ENCODE peak calls at places on chromosome 9, in four cellular contexts. One of them, this sample, is unnamed.

GRCh38 chr9:81636280-81636653 is 53.1 kb downstream of the TLE1 start:
- DNase-seq in GM12878: no peak
- DNase-seq in K562: no peak
- DNase-seq in endothelial cell of umbilical vein: no peak
- DNase-seq in this sample: no peak

GRCh38 chr9:16064701-16065230 is 511.9 kb downstream of the CCDC171 start:
- DNase-seq in GM12878: no peak
- DNase-seq in K562: no peak
- DNase-seq in endothelial cell of umbilical vein: no peak
- DNase-seq in this sample: no peak

GRCh38 chr9:14433293-14433818 is 119.4 kb upstream of the NFIB start:
- DNase-seq in GM12878: no peak
- DNase-seq in K562: peak; percentile 51
- DNase-seq in endothelial cell of umbilical vein: peak; percentile 96
- DNase-seq in this sample: no peak

GRCh38 chr9:113436753-113437515 is 26.4 kb downstream of the C9orf43 start:
- DNase-seq in GM12878: no peak
- DNase-seq in K562: no peak
- DNase-seq in endothelial cell of umbilical vein: no peak
- DNase-seq in this sample: peak; percentile 17

GRCh38 chr9:37996050-37996811 is 72.8 kb downstream of the SHB start:
- DNase-seq in GM12878: no peak
- DNase-seq in K562: peak; percentile 60
- DNase-seq in endothelial cell of umbilical vein: no peak
- DNase-seq in this sample: no peak

GRCh38 chr9:118829334-118829733 is 539.9 kb downstream of the BRINP1 start:
- DNase-seq in GM12878: no peak
- DNase-seq in K562: no peak
- DNase-seq in endothelial cell of umbilical vein: no peak
- DNase-seq in this sample: no peak

GRCh38 chr9:126885089-126885753 is 24.8 kb downstream of the ZBTB34 start:
- DNase-seq in GM12878: no peak
- DNase-seq in K562: no peak
- DNase-seq in endothelial cell of umbilical vein: peak; percentile 78
- DNase-seq in this sample: peak; percentile 42

GRCh38 chr9:75152416-75152815 is 64.1 kb downstream of the OSTF1 start:
- DNase-seq in GM12878: no peak
- DNase-seq in K562: no peak
- DNase-seq in endothelial cell of umbilical vein: no peak
- DNase-seq in this sample: peak; percentile 57

GRCh38 chr9:35791321-35791921 is at the start of gene NPR2:
- DNase-seq in GM12878: no peak
- DNase-seq in K562: no peak
- DNase-seq in endothelial cell of umbilical vein: peak; percentile 15
- DNase-seq in this sample: peak; percentile 9

GRCh38 chr9:72665421-72665820 is 144.0 kb downstream of the TMC1 start:
- DNase-seq in GM12878: no peak
- DNase-seq in K562: no peak
- DNase-seq in endothelial cell of umbilical vein: no peak
- DNase-seq in this sample: peak; percentile 23

DNA sequence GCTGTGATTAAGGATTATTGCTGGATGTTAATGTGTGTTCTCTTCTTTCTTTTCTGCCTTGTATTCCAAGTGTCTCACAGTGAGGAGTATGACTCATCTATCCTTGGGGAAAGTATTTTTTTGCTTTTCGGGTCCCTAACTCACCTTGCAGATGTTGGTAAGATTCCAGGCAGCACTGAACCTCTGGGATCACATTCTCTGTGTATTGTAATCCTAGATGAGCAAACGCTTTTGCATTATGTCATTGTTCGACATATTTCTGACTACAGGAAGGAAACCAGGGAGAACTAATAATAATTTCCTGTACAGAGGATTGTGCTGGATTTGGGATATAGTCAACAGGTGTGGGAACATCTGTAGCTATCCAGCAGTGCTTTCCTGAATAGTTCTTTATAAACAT is 246.1 kb upstream of the TUT7 start:
- DNase-seq in GM12878: no peak
- DNase-seq in K562: no peak
- DNase-seq in endothelial cell of umbilical vein: no peak
- DNase-seq in this sample: peak; percentile 58
- TF ChIP-seq FOS in GM12878: no peak
- TF ChIP-seq FOS in K562: no peak
- TF ChIP-seq FOS in endothelial cell of umbilical vein: no peak
- TF ChIP-seq FOS in this sample: peak; percentile 46

DNA sequence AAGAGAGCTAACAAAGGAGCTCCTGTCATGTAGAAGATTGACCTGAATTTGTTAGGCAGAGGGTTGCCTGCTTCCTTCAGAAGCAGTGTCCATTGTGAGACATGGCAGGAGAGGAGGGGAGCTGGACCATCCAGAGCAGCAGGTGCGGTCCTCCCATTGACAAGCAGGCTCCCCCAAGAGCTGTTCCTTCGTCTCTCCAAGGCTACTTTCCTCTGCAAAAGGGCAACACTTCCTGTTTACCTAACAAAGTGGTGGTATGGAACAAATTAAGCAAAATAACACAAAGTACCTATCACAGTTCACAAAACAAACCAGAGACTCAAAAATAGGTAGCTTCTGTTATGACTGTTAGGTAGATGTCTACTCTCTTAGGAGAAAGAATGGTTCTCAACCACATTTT is 238.0 kb downstream of the DENND1A start:
- DNase-seq in GM12878: no peak
- DNase-seq in K562: no peak
- DNase-seq in endothelial cell of umbilical vein: no peak
- DNase-seq in this sample: no peak
- TF ChIP-seq FOS in GM12878: no peak
- TF ChIP-seq FOS in K562: no peak
- TF ChIP-seq FOS in endothelial cell of umbilical vein: no peak
- TF ChIP-seq FOS in this sample: no peak

DNA sequence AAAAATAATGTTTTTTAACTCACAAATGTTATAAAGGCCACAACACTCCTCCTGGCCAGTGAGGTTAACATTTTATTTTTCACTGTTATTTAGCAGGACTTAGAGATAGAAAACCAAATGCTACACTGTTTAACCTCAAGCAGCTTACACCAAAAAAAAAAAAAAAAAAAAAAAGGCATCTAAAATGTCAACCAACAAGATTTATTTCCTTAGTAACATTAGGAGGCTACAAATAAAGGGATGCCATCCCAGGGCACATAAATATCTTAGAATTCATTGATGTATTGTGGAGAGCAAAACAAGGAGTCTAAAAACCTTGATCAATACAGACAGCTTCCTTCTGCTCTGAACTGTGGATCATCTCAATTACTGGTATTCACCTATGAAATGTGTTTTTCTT is 53.7 kb downstream of the ELAVL2 start:
- DNase-seq in GM12878: no peak
- DNase-seq in K562: no peak
- DNase-seq in endothelial cell of umbilical vein: no peak
- DNase-seq in this sample: no peak
- TF ChIP-seq FOS in GM12878: no peak
- TF ChIP-seq FOS in K562: no peak
- TF ChIP-seq FOS in endothelial cell of umbilical vein: no peak
- TF ChIP-seq FOS in this sample: no peak

DNA sequence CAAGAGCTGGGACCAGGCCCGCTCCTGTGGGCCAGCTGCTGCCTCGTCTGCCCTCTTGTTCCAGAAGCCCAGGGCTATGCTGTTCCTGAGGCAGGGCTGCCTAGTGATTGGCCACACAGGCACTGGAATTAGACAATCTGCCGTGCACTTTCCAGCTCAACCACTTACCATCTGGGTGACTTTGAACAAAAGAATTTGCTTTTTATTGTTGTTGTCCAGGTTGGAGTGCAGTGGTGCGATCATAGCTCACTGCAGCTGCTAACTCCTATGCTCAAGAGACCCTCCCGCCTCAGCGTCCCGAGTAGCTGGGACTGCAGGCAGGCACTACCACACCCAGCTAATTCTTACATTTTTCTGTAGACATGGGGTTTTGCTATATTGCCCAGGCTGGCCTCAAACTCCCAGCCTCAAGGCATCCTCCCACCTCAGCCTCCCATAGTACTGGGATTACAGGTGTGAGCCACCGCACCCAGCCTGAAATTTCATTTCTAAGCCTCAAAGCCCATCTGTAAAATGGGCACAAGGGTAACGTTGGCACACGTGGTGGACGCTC is 1.2 kb upstream of the NEK6 start:
- DNase-seq in GM12878: no peak
- DNase-seq in K562: no peak
- DNase-seq in endothelial cell of umbilical vein: peak; percentile 36
- DNase-seq in this sample: peak; percentile 86
- TF ChIP-seq FOS in GM12878: no peak
- TF ChIP-seq FOS in K562: no peak
- TF ChIP-seq FOS in endothelial cell of umbilical vein: no peak
- TF ChIP-seq FOS in this sample: no peak

DNA sequence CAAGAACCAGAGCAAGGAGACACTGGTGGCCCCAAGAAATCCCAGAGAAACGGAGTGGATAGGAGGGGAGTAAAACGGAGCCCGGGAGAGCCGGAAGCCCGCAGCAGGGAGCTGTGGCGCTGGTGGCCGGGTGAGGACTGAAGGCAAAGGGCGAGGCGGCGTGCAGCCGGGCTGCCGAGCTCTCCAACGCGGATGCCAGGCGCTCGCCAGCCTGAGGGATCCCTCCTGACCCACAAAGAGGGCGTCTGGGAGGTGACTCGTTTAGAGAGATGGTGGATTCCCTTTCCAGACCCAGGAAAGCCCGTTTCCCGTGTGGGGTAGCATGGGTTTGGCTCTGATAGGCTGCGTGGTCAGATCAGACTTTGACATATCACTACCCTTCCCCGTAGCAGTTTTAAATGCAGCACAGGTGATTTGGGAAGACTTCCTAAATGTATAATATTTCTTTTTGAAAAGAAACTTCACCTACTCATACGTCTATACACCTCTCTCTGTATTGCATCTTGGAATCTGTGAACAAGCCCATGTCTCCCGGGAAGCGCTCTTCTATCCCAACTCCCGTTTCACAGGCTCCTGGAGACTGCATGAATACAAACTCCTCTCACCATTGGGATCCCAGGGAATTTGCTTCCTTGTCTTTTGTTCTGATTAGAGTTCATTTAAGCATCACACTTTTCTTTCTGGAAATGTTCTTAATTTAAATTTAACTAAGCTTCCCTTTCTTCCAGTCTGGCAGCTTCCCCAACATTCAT is 158.1 kb downstream of the C9orf152 start:
- DNase-seq in GM12878: no peak
- DNase-seq in K562: no peak
- DNase-seq in endothelial cell of umbilical vein: no peak
- DNase-seq in this sample: no peak
- TF ChIP-seq FOS in GM12878: no peak
- TF ChIP-seq FOS in K562: no peak
- TF ChIP-seq FOS in endothelial cell of umbilical vein: no peak
- TF ChIP-seq FOS in this sample: no peak

DNA sequence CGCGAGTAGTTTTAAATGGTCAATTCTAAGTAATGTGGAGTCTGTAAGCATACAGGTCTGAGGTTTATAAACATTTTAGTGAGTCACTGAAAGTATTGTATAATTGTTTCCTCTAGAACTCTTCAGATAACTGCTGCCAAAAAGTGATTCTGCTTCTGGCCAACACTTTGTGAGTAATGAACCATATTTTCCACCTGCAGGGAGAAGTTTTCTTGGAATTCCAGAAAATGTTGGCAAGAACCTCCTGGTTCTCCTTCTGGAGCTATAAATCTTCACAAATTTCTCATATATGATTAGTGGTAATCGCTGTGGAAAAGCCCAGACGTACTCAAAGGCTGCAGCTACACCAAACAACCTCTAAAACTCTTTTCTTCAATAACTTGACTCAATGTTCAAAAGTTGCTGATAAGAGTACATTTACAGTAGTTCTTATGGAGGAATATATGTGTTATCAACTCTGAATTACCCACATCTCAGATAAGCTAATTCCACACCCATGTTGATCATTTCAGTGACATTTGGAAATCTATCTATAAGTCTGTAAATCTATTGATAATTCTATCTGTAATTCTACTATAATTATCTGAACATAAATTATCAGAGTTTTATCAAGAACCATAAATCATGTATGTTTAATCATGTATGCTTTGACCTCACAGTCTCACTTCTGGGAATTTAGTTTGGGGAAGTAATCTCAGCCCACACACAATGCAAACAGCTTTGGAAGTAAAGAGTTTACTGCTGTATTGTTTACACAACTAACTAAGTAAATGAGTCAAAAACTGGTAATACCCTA is 74.1 kb downstream of the FNBP1 start:
- DNase-seq in GM12878: no peak
- DNase-seq in K562: peak; percentile 11
- DNase-seq in endothelial cell of umbilical vein: peak; percentile 96
- DNase-seq in this sample: peak; percentile 93
- TF ChIP-seq FOS in GM12878: no peak
- TF ChIP-seq FOS in K562: no peak
- TF ChIP-seq FOS in endothelial cell of umbilical vein: peak; percentile 63
- TF ChIP-seq FOS in this sample: peak; percentile 64

DNA sequence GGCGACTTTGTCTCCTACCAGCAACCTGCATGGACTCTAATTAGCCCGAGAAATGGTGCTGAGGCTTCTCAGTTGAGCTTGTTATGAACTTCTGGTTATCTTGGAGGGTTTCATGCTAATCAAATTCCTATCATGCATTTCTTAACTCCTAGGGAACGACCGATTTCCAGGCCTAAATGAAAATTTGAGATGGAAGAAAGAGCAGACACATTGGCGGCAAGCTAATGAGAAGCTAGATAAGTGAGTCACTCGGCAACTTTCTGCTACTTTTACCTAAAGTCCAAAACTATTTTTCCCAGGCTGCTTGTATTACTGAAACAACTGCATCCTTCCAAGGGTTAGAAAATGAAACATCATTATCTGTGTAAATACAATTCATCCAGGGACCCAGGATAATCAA is 207.2 kb downstream of the DOCK8 start:
- DNase-seq in GM12878: no peak
- DNase-seq in K562: no peak
- DNase-seq in endothelial cell of umbilical vein: no peak
- DNase-seq in this sample: no peak
- TF ChIP-seq FOS in GM12878: no peak
- TF ChIP-seq FOS in K562: no peak
- TF ChIP-seq FOS in endothelial cell of umbilical vein: no peak
- TF ChIP-seq FOS in this sample: no peak

GRCh38 chr9:97767891-97768290 is 70.8 kb upstream of the XPA start:
- DNase-seq in GM12878: no peak
- DNase-seq in K562: no peak
- DNase-seq in endothelial cell of umbilical vein: no peak
- DNase-seq in this sample: peak; percentile 75

GRCh38 chr9:97763884-97764283 is 66.7 kb upstream of the XPA start:
- DNase-seq in GM12878: no peak
- DNase-seq in K562: no peak
- DNase-seq in endothelial cell of umbilical vein: no peak
- DNase-seq in this sample: no peak

GRCh38 chr9:97766610-97767009 is 69.5 kb upstream of the XPA start:
- DNase-seq in GM12878: no peak
- DNase-seq in K562: peak; percentile 43
- DNase-seq in endothelial cell of umbilical vein: no peak
- DNase-seq in this sample: no peak

GRCh38 chr9:97768731-97769130 is 71.6 kb upstream of the XPA start:
- DNase-seq in GM12878: no peak
- DNase-seq in K562: no peak
- DNase-seq in endothelial cell of umbilical vein: no peak
- DNase-seq in this sample: peak; percentile 52

GRCh38 chr9:97766092-97766491 is 69.0 kb upstream of the XPA start:
- DNase-seq in GM12878: no peak
- DNase-seq in K562: no peak
- DNase-seq in endothelial cell of umbilical vein: no peak
- DNase-seq in this sample: peak; percentile 72
- TF ChIP-seq FOS in GM12878: no peak
- TF ChIP-seq FOS in K562: no peak
- TF ChIP-seq FOS in endothelial cell of umbilical vein: no peak
- TF ChIP-seq FOS in this sample: peak; percentile 3

GRCh38 chr9:1916676-1917075 is 98.5 kb upstream of the SMARCA2 start:
- DNase-seq in GM12878: no peak
- DNase-seq in K562: no peak
- DNase-seq in endothelial cell of umbilical vein: no peak
- DNase-seq in this sample: no peak
- TF ChIP-seq FOS in GM12878: no peak
- TF ChIP-seq FOS in K562: no peak
- TF ChIP-seq FOS in endothelial cell of umbilical vein: no peak
- TF ChIP-seq FOS in this sample: no peak